ENCODE peak calls at places on chromosomes 3 and 15, in five cellular contexts. P, M, B, F and I are unnamed samples.

GRCh38 chr3:27293954-27294353 is 75.2 kb downstream of the NEK10 start:
- DNase-seq in M (no peak), P (no peak), F (no peak), B (no peak), I (no peak)

GRCh38 chr3:66763294-66763693 is 234.8 kb upstream of the KBTBD8 start:
- DNase-seq in B (peak; percentile 38), P (no peak), M (no peak), F (no peak), I (no peak)

GRCh38 chr15:92525758-92526245 is 129.8 kb downstream of the FAM174B start:
- DNase-seq in M (no peak), B (no peak), P (no peak), F (no peak), I (no peak)

GRCh38 chr15:38688096-38688495 is 123.5 kb upstream of the RASGRP1 start:
- DNase-seq in F (no peak), M (peak; percentile 31), B (no peak), P (no peak), I (peak; percentile 44)

GRCh38 chr3:62318752-62319569 is 54.4 kb downstream of the FEZF2 start:
- DNase-seq in M (peak; percentile 79), F (peak; percentile 43), P (peak; percentile 20), B (peak; percentile 76), I (peak; percentile 33)

GRCh38 chr3:158434412-158435038 is 136.5 kb upstream of the MLF1 start:
- DNase-seq in B (peak; percentile 88), F (no peak), P (no peak), M (peak; percentile 28), I (peak; percentile 31)

GRCh38 chr15:32683906-32684584 is 33.8 kb upstream of the GREM1 start:
- DNase-seq in B (no peak), F (no peak), P (no peak), M (no peak), I (no peak)

GRCh38 chr3:161423911-161424522 is 52.7 kb upstream of the SPTSSB start:
- DNase-seq in B (peak; percentile 80), M (no peak), F (no peak), P (no peak), I (no peak)

GRCh38 chr15:63156086-63156707 is 1.1 kb downstream of the RPS27L start:
- DNase-seq in F (no peak), B (peak; percentile 75), P (no peak), M (no peak), I (no peak)